ENCODE peak calls at places on chromosome 3, in four cellular contexts. One of them, this sample, is unnamed. For H3K4me1, the result is how much of the 10 kb centered on the place peaks cover.

GRCh38 chr3:128453521-128454309 is 13.0 kb downstream of the DNAJB8 start:
- DNase-seq in PC-3: no peak
- DNase-seq in adrenal gland: no peak
- DNase-seq in thyroid gland: no peak
- DNase-seq in this sample: no peak

GRCh38 chr3:120497318-120497717 is 46.5 kb upstream of the FSTL1 start:
- DNase-seq in PC-3: peak
- DNase-seq in adrenal gland: no peak
- DNase-seq in thyroid gland: no peak
- DNase-seq in this sample: no peak

GRCh38 chr3:27729748-27730611 is 7.9 kb upstream of the EOMES start:
- DNase-seq in PC-3: no peak
- DNase-seq in adrenal gland: no peak
- DNase-seq in thyroid gland: no peak
- DNase-seq in this sample: no peak

GRCh38 chr3:58237238-58237939 is at the start of gene ABHD6:
- DNase-seq in PC-3: peak
- DNase-seq in adrenal gland: peak
- DNase-seq in thyroid gland: peak
- DNase-seq in this sample: peak

GRCh38 chr3:146218880-146219866 is 31.7 kb downstream of the PLSCR4 start:
- DNase-seq in PC-3: peak
- DNase-seq in adrenal gland: peak
- DNase-seq in thyroid gland: peak
- DNase-seq in this sample: peak

GRCh38 chr3:197454014-197454413 is 101.8 kb downstream of the BDH1 start:
- DNase-seq in PC-3: peak
- DNase-seq in adrenal gland: no peak
- DNase-seq in thyroid gland: no peak
- DNase-seq in this sample: peak

GRCh38 chr3:176513604-176514003 is 683.7 kb downstream of the TBL1XR1 start:
- DNase-seq in PC-3: no peak
- DNase-seq in adrenal gland: no peak
- DNase-seq in thyroid gland: no peak
- DNase-seq in this sample: no peak

GRCh38 chr3:187958432-187959003 is 195.4 kb upstream of the LPP start:
- DNase-seq in PC-3: no peak
- DNase-seq in adrenal gland: no peak
- DNase-seq in thyroid gland: no peak
- DNase-seq in this sample: peak

GRCh38 chr3:128112406-128112968 is 11.1 kb downstream of the RUVBL1 start:
- DNase-seq in PC-3: peak
- DNase-seq in adrenal gland: peak
- DNase-seq in thyroid gland: no peak
- DNase-seq in this sample: peak

GRCh38 chr3:149959443-149959842 is 11.3 kb downstream of the PFN2 start:
- DNase-seq in PC-3: peak
- DNase-seq in adrenal gland: no peak
- DNase-seq in thyroid gland: no peak
- DNase-seq in this sample: no peak

GRCh38 chr3:149955449-149955848 is 15.2 kb downstream of the PFN2 start:
- DNase-seq in PC-3: peak
- DNase-seq in adrenal gland: no peak
- DNase-seq in thyroid gland: no peak
- DNase-seq in this sample: no peak

GRCh38 chr3:149958171-149958796 is 12.4 kb downstream of the PFN2 start:
- DNase-seq in PC-3: peak
- DNase-seq in adrenal gland: no peak
- DNase-seq in thyroid gland: no peak
- DNase-seq in this sample: no peak

GRCh38 chr3:149957352-149958140 is 13.1 kb downstream of the PFN2 start:
- DNase-seq in PC-3: no peak
- DNase-seq in adrenal gland: no peak
- DNase-seq in thyroid gland: no peak
- DNase-seq in this sample: no peak

GRCh38 chr3:149954812-149955211 is 15.9 kb downstream of the PFN2 start:
- DNase-seq in PC-3: no peak
- DNase-seq in adrenal gland: no peak
- DNase-seq in thyroid gland: no peak
- DNase-seq in this sample: no peak
- H3K27ac ChIP-seq in PC-3: no peak
- H3K27ac ChIP-seq in adrenal gland: no peak
- H3K27ac ChIP-seq in thyroid gland: no peak
- H3K27ac ChIP-seq in this sample: no peak

GRCh38 chr3:55622116-55622515 is 135.0 kb upstream of the WNT5A start:
- DNase-seq in PC-3: peak
- DNase-seq in adrenal gland: no peak
- DNase-seq in thyroid gland: no peak
- DNase-seq in this sample: no peak

GRCh38 chr3:55622733-55623132 is 135.6 kb upstream of the WNT5A start:
- DNase-seq in PC-3: no peak
- DNase-seq in adrenal gland: no peak
- DNase-seq in thyroid gland: no peak
- DNase-seq in this sample: no peak

GRCh38 chr3:55620361-55621025 is 133.4 kb upstream of the WNT5A start:
- DNase-seq in PC-3: peak
- DNase-seq in adrenal gland: no peak
- DNase-seq in thyroid gland: no peak
- DNase-seq in this sample: no peak

GRCh38 chr3:55621648-55622047 is 134.5 kb upstream of the WNT5A start:
- DNase-seq in PC-3: peak
- DNase-seq in adrenal gland: no peak
- DNase-seq in thyroid gland: no peak
- DNase-seq in this sample: no peak

GRCh38 chr3:55621026-55621422 is 133.9 kb upstream of the WNT5A start:
- DNase-seq in PC-3: no peak
- DNase-seq in adrenal gland: no peak
- DNase-seq in thyroid gland: no peak
- DNase-seq in this sample: no peak
- H3K4me1 ChIP-seq in PC-3: under half
- H3K4me1 ChIP-seq in adrenal gland: under half
- H3K4me1 ChIP-seq in thyroid gland: under half
- H3K4me1 ChIP-seq in this sample: under half

DNA sequence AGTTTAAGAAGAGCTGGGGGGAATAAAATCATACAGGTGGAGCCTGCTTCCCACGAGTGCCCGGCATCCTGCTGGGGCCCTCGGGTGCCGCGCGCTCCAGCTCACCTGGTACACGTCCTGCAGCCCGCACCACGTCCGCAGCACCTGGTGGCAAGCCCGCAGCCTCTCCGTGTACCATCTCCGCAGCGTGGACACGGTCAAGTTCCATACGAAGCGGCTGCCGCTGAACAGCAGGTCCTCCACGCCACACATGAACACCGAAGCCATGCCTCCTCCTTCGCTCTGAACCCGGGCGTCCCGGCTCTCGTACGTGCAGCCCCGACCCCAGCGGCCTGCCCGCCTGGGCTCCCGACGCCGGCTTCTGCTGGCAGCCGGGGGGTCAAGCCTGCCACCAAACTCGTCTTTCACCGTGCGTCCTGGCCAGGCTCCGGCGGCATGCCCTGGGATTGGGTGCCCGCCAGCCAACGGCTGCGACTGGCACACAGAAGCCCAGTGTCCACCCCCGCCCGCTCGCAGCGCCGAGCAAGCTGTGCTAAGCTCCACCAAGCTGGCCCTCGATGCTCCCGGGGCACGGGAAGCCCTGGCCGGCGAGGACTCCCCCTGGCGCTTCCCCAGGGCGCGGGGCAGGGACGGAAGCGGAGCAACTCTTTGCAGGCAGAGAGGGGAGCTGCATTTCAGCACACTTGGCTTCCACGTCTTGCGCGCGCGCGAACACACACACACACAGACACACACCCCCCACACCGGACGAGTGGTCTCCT is at the start of gene FRMD4B:
- DNase-seq in PC-3: peak
- DNase-seq in adrenal gland: peak
- DNase-seq in thyroid gland: peak
- DNase-seq in this sample: no peak
- H3K27ac ChIP-seq in PC-3: no peak
- H3K27ac ChIP-seq in adrenal gland: peak
- H3K27ac ChIP-seq in thyroid gland: peak
- H3K27ac ChIP-seq in this sample: no peak

GRCh38 chr3:157088506-157089454 is 71.2 kb downstream of the CCNL1 start:
- DNase-seq in PC-3: peak
- DNase-seq in adrenal gland: peak
- DNase-seq in thyroid gland: peak
- DNase-seq in this sample: peak
- H3K4me1 ChIP-seq in PC-3: under half
- H3K4me1 ChIP-seq in adrenal gland: under half
- H3K4me1 ChIP-seq in thyroid gland: under half
- H3K4me1 ChIP-seq in this sample: under half

DNA sequence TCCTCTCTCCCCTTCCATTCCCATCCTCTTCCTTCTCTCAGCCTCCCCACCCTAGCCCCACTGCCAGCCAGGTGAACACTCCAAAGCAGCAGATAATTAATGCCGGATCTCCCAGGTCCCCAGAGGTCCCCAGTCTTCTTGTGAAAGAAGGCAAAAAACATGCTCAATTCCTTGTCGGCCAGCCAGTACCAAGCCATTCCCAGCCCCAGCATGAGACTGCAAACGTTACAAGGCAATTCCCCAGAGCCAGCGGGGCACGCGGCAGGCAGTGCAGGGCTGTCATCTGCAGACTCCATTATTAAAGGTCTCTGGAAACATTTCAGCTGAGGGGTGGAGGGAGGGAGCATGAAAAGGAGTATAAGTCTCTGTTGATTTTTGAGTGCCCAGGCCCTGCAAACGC is 117.8 kb downstream of the XXYLT1 start:
- DNase-seq in PC-3: no peak
- DNase-seq in adrenal gland: no peak
- DNase-seq in thyroid gland: peak
- DNase-seq in this sample: no peak
- H3K27ac ChIP-seq in PC-3: no peak
- H3K27ac ChIP-seq in adrenal gland: no peak
- H3K27ac ChIP-seq in thyroid gland: no peak
- H3K27ac ChIP-seq in this sample: no peak

This sample was measured in CD4-positive, alpha-beta memory T cell.